ENCODE peak calls at places on chromosomes 13 and 19, in eight cellular contexts. I, U, W, S, D, B, M and O are unnamed samples.

GRCh38 chr19:7101498-7102253 is 32.2 kb downstream of the ZNF557 start:
- DNase-seq in I (no peak), U (no peak), W (no peak), S (no peak), D (no peak), B (no peak), M (no peak), O (no peak)

GRCh38 chr19:35828694-35829301 is 16.2 kb upstream of the PRODH2 start:
- DNase-seq in I (peak; percentile 93), U (no peak), W (no peak), S (no peak), D (peak; percentile 73), B (peak; percentile 60), M (no peak), O (peak; percentile 51)

GRCh38 chr13:41708648-41709175 is 251.4 kb downstream of the RGCC start:
- DNase-seq in I (peak; percentile 5), U (no peak), W (no peak), S (no peak), D (no peak), B (no peak), M (peak; percentile 24), O (no peak)

GRCh38 chr19:4474504-4475136 is 2.5 kb downstream of the HDGFL2 start:
- DNase-seq in I (peak; percentile 95), U (no peak), W (no peak), S (no peak), D (peak; percentile 47), B (no peak), M (no peak), O (no peak)

GRCh38 chr13:63414247-63414646 is 1998.6 kb upstream of the PCDH20 start:
- DNase-seq in I (no peak), U (no peak), W (no peak), S (no peak), D (no peak), B (no peak), M (no peak), O (no peak)

GRCh38 chr19:7888145-7888825 is at the start of gene LRRC8E:
- DNase-seq in I (peak; percentile 92), U (no peak), W (no peak), S (no peak), D (peak; percentile 91), B (peak; percentile 79), M (peak; percentile 79), O (no peak)

GRCh38 chr13:75256922-75257321 is 225.0 kb downstream of the TBC1D4 start:
- DNase-seq in I (no peak), U (no peak), W (no peak), S (peak; percentile 10), D (no peak), B (no peak), M (no peak), O (no peak)

GRCh38 chr19:980133-980998 is 3.8 kb upstream of the WDR18 start:
- DNase-seq in I (peak; percentile 69), U (no peak), W (no peak), S (no peak), D (peak; percentile 85), B (no peak), M (no peak), O (no peak)

GRCh38 chr13:90047600-90047999 is 1299.9 kb upstream of the MIR17HG start:
- DNase-seq in I (no peak), U (no peak), W (no peak), S (no peak), D (no peak), B (no peak), M (no peak), O (no peak)

GRCh38 chr13:79988573-79988972 is 352.4 kb downstream of the SPRY2 start:
- DNase-seq in I (no peak), U (no peak), W (no peak), S (no peak), D (no peak), B (peak; percentile 37), M (no peak), O (no peak)

GRCh38 chr13:66329988-66330429 is 900.1 kb downstream of the PCDH9 start:
- DNase-seq in I (no peak), U (no peak), W (no peak), S (no peak), D (no peak), B (no peak), M (no peak), O (no peak)

GRCh38 chr13:102395174-102395573 is 6.7 kb downstream of the FGF14 start:
- DNase-seq in I (peak; percentile 26), U (no peak), W (no peak), S (no peak), D (no peak), B (no peak), M (no peak), O (no peak)

GRCh38 chr19:52638601-52639000 is 446 bp upstream of the ZNF83 start:
- DNase-seq in I (peak; percentile 40), U (no peak), W (no peak), S (no peak), D (peak; percentile 24), B (no peak), M (no peak), O (no peak)

GRCh38 chr13:78826312-78826711 is 167.4 kb upstream of the OBI1 start:
- DNase-seq in I (no peak), U (no peak), W (no peak), S (no peak), D (no peak), B (no peak), M (no peak), O (no peak)

GRCh38 chr19:6223461-6224307 is 56.1 kb downstream of the MLLT1 start:
- DNase-seq in I (no peak), U (no peak), W (no peak), S (no peak), D (no peak), B (peak; percentile 88), M (peak; percentile 19), O (no peak)

GRCh38 chr19:57088125-57088524 is 31.7 kb upstream of the USP29 start:
- DNase-seq in I (no peak), U (no peak), W (no peak), S (no peak), D (no peak), B (no peak), M (no peak), O (no peak)

GRCh38 chr13:21060063-21060826 is 1.1 kb downstream of the LATS2 start:
- DNase-seq in I (peak; percentile 67), U (no peak), W (no peak), S (no peak), D (no peak), B (peak; percentile 52), M (peak; percentile 39), O (no peak)

GRCh38 chr13:85541476-85541875 is 257.7 kb downstream of the SLITRK6 start:
- DNase-seq in I (no peak), U (no peak), W (no peak), S (no peak), D (no peak), B (no peak), M (no peak), O (no peak)

GRCh38 chr19:45142728-45143115 is 18.1 kb downstream of the NKPD1 start:
- DNase-seq in I (no peak), U (no peak), W (no peak), S (no peak), D (no peak), B (no peak), M (no peak), O (no peak)

GRCh38 chr19:12494260-12494860 is 9.7 kb upstream of the ZNF709 start:
- DNase-seq in I (no peak), U (no peak), W (no peak), S (no peak), D (no peak), B (no peak), M (no peak), O (no peak)
- H3K27ac ChIP-seq in I (peak overlapping the region; percentile 84), U (peak overlapping the region; percentile 81), W (peak overlapping the region; percentile 89), S (peak overlapping the region; percentile 85), D (no peak overlapping the region), B (no peak overlapping the region), M (no peak overlapping the region), O (no peak overlapping the region)

DNA sequence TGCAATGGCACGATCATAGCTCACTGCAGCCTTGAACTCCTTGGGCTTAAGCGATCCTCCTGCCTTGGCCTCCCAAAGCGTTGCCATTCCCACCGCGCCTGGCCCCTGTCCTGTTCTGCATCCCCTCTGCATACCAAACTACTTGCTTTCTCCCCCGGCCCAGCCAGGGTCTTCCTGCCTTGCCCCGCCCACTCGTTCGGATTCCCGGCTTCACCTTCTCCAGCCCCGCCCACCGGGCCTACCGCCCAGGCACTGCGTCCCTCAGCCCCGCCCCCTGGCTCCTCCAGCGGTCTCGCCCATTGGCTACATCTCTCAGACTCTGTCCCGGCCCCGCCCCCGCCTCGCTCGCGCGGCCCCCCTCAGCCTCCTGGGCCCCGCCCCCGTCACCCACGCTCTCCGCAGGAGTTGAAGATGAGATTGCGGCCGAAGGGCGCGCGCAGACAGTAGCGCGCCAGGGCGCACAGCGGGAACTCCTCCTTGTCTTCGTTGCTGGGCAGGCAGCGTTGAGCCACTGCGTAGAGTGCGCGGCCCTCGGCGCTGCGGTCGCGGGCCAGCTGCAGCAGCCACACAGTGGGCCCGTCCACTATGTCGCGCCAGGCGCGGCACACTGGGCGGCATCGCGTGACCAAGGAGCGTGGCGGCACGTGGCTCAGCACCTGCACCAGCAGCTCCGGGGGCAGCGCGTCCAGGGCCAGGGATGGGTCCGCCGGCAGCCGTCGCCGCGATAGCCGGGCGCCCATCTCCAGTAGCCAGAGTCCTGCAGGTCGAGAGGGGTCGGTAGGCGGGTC is 19.0 kb downstream of the MRPS12 start:
- DNase-seq in I (peak; percentile 100), U (no peak), W (peak; percentile 90), S (peak; percentile 95), D (no peak), B (peak; percentile 90), M (peak; percentile 91), O (peak; percentile 16)
- TF ChIP-seq POLR2AphosphoS5 in I (peak; percentile 83), U (peak; percentile 60), W (no peak), S (peak; percentile 18), D (no peak), B (peak; percentile 6), M (no peak), O (no peak)

GRCh38 chr13:112709825-112710783 is 20.3 kb downstream of the ATP11A start:
- DNase-seq in I (no peak), U (no peak), W (no peak), S (no peak), D (no peak), B (peak; percentile 17), M (peak; percentile 29), O (no peak)
- H3K27ac ChIP-seq in I (peak overlapping the region; percentile 70), U (peak overlapping the region; percentile 82), W (peak overlapping the region; percentile 88), S (peak overlapping the region; percentile 91), D (no peak overlapping the region), B (no peak overlapping the region), M (peak overlapping the region; percentile 85), O (no peak overlapping the region)

DNA sequence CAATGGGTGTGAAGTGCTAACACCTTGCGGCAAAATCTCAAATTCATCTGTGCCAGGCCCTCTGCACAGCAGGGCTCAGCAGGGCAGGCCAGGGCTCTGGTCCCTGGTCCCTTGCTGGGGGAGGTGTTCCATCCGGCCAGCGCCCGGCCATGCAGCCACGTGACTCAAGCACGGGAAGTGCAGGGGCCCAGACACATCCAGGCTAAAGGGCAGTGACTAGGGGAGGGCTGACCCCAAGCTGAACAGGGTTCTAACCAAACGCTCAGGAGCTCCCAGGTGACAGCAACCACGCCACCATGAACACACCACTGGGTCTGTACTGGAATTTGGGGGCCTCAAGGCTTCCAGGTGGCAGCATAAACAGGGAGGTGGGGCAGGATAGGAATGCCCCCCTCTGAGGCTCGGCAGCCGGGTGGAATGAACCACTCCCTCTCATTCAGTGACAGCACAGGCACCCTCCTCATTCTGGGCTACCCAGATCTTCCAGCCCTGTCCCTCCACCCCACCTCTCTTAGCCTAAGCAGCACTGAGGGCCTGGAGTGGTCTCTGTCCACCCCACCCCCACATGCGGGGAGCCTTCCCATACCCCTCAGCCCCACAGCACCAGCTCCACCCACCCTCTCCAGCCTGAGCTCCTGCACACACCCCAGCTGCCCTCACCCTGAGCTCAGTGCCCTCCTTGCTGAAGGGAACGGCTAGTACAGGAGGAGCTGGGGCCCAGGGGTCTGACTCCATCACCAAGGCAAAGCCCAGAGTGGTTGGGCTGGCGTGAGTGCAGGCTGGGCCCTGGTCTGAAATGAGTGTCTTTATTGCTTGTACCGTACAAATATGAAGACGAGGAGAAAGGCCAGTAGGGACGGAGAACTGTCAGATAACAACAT is 5.3 kb upstream of the CCNP start:
- DNase-seq in I (peak; percentile 71), U (no peak), W (no peak), S (no peak), D (peak; percentile 75), B (no peak), M (no peak), O (no peak)
- TF ChIP-seq POLR2AphosphoS5 in I (peak; percentile 13), U (no peak), W (no peak), S (peak; percentile 33), D (peak; percentile 15), B (no peak), M (no peak), O (no peak)